ENCODE peak calls at places on chromosomes 13 and 19, in nine cellular contexts. U, L, Y, S, F, B, T, G and A are unnamed samples.

GRCh38 chr19:3518231-3518630 is 12.1 kb downstream of the FZR1 start:
- DNase-seq in U (no peak), L (no peak), Y (no peak), S (no peak), F (no peak), B (no peak), T (no peak), G (no peak), A (no peak)

GRCh38 chr13:30329009-30329585 is 21.7 kb upstream of the KATNAL1 start:
- DNase-seq in U (no peak), L (no peak), Y (no peak), S (no peak), F (no peak), B (no peak), T (no peak), G (no peak), A (no peak)

GRCh38 chr19:31232220-31232619 is 117.0 kb downstream of the TSHZ3 start:
- DNase-seq in U (no peak), L (no peak), Y (no peak), S (no peak), F (no peak), B (no peak), T (no peak), G (no peak), A (no peak)

GRCh38 chr19:28883241-28883693 is 329.7 kb downstream of the UQCRFS1 start:
- DNase-seq in U (no peak), L (no peak), Y (no peak), S (no peak), F (no peak), B (no peak), T (peak; percentile 33), G (no peak), A (no peak)

GRCh38 chr13:39737047-39737446 is 81.6 kb downstream of the COG6 start:
- DNase-seq in U (no peak), L (no peak), Y (no peak), S (no peak), F (no peak), B (no peak), T (no peak), G (no peak), A (no peak)

GRCh38 chr13:106182404-106182803 is 353.1 kb downstream of the EFNB2 start:
- DNase-seq in U (no peak), L (no peak), Y (no peak), S (no peak), F (peak; percentile 97), B (no peak), T (no peak), G (no peak), A (no peak)

GRCh38 chr13:24664726-24665409 is 15.3 kb upstream of the ATP12A start:
- DNase-seq in U (no peak), L (no peak), Y (no peak), S (no peak), F (peak; percentile 94), B (no peak), T (no peak), G (no peak), A (no peak)

GRCh38 chr19:54470991-54471782 is 1.9 kb downstream of the CDC42EP5 start:
- DNase-seq in U (no peak), L (no peak), Y (no peak), S (no peak), F (no peak), B (no peak), T (peak; percentile 59), G (no peak), A (no peak)

GRCh38 chr19:14325863-14326262 is 55.4 kb upstream of the ADGRE5 start:
- DNase-seq in U (no peak), L (no peak), Y (no peak), S (no peak), F (no peak), B (no peak), T (no peak), G (no peak), A (no peak)

GRCh38 chr13:97240789-97241734 is 18.9 kb downstream of the MBNL2 start:
- DNase-seq in U (no peak), L (no peak), Y (no peak), S (no peak), F (no peak), B (no peak), T (no peak), G (no peak), A (no peak)

GRCh38 chr19:34269968-34270621 is 15.7 kb downstream of the GARRE1 start:
- DNase-seq in U (peak; percentile 73), L (peak; percentile 81), Y (peak; percentile 36), S (peak; percentile 76), F (peak; percentile 91), B (peak; percentile 84), T (peak; percentile 26), G (peak; percentile 69), A (peak; percentile 57)

GRCh38 chr13:77678691-77679090 is 18.8 kb upstream of the SLAIN1 start:
- DNase-seq in U (no peak), L (no peak), Y (no peak), S (no peak), F (peak; percentile 65), B (no peak), T (no peak), G (no peak), A (no peak)

GRCh38 chr19:2253106-2254051 is 2.8 kb downstream of the JSRP1 start:
- DNase-seq in U (no peak), L (peak; percentile 84), Y (no peak), S (no peak), F (no peak), B (no peak), T (no peak), G (peak; percentile 56), A (no peak)

GRCh38 chr13:106087201-106087600 is 448.3 kb downstream of the EFNB2 start:
- DNase-seq in U (no peak), L (no peak), Y (no peak), S (no peak), F (no peak), B (no peak), T (no peak), G (no peak), A (no peak)

GRCh38 chr19:43581467-43581866 is 5.9 kb downstream of the PINLYP start:
- DNase-seq in U (no peak), L (no peak), Y (no peak), S (no peak), F (no peak), B (no peak), T (no peak), G (no peak), A (no peak)

GRCh38 chr19:12984143-12984627 is 11.1 kb upstream of the NFIX start:
- DNase-seq in U (no peak), L (no peak), Y (no peak), S (no peak), F (no peak), B (no peak), T (no peak), G (no peak), A (no peak)

GRCh38 chr13:107239213-107239612 is 671.3 kb upstream of the ARGLU1 start:
- DNase-seq in U (no peak), L (no peak), Y (no peak), S (no peak), F (no peak), B (no peak), T (no peak), G (no peak), A (no peak)

GRCh38 chr13:40221460-40222201 is 444.8 kb downstream of the FOXO1 start:
- DNase-seq in U (peak; percentile 27), L (no peak), Y (no peak), S (no peak), F (peak; percentile 3), B (peak; percentile 41), T (no peak), G (peak; percentile 19), A (no peak)

GRCh38 chr13:50910483-50910805 is 853 bp downstream of the RNASEH2B start:
- DNase-seq in U (no peak), L (no peak), Y (no peak), S (peak; percentile 14), F (no peak), B (no peak), T (peak; percentile 27), G (no peak), A (no peak)

GRCh38 chr13:25633108-25633507 is 261.3 kb downstream of the ATP8A2 start:
- DNase-seq in U (no peak), L (no peak), Y (no peak), S (no peak), F (no peak), B (no peak), T (no peak), G (no peak), A (no peak)

GRCh38 chr13:76884167-76884566 is 2.0 kb downstream of the KCTD12 start:
- DNase-seq in U (no peak), L (peak; percentile 19), Y (no peak), S (peak; percentile 26), F (no peak), B (no peak), T (no peak), G (no peak), A (no peak)

GRCh38 chr19:31013391-31013975 is 335.8 kb downstream of the TSHZ3 start:
- DNase-seq in U (no peak), L (no peak), Y (no peak), S (no peak), F (no peak), B (no peak), T (no peak), G (no peak), A (no peak)

GRCh38 chr13:110525328-110526319 is 35.9 kb downstream of the RAB20 start:
- DNase-seq in U (no peak), L (peak; percentile 79), Y (no peak), S (no peak), F (no peak), B (no peak), T (no peak), G (peak; percentile 3), A (peak; percentile 58)

GRCh38 chr13:110476220-110476617 is 85.3 kb downstream of the RAB20 start:
- DNase-seq in U (no peak), L (no peak), Y (no peak), S (no peak), F (no peak), B (no peak), T (peak; percentile 52), G (no peak), A (no peak)

GRCh38 chr13:110114351-110114750 is 192.6 kb downstream of the COL4A1 start:
- DNase-seq in U (no peak), L (no peak), Y (no peak), S (no peak), F (no peak), B (no peak), T (no peak), G (no peak), A (no peak)